ENCODE peak calls at places on chromosomes 6 and 20, in seven cellular contexts. F is GM23338, V is Panc1, J is sigmoid colon, D is endothelial cell of umbilical vein, W is vagina, P is stomach. N is an unnamed sample.

GRCh38 chr20:64003970-64004725 is 23.2 kb downstream of the PRPF6 start:
- DNase-seq in F (no peak), V (no peak), J (no peak), D (no peak), W (no peak), P (no peak), N (no peak)

GRCh38 chr6:154156135-154156948 is 117.3 kb downstream of the OPRM1 start:
- DNase-seq in F (peak), V (peak), J (no peak), D (peak), W (no peak), P (peak), N (peak)

GRCh38 chr6:69881322-69882151 is 15.2 kb downstream of the COL19A1 start:
- DNase-seq in F (no peak), V (no peak), J (no peak), D (no peak), W (no peak), P (no peak), N (no peak)

GRCh38 chr6:41940759-41941279 is 789 bp downstream of the CCND3 start:
- DNase-seq in F (peak), V (no peak), J (peak), D (peak), W (no peak), P (peak), N (peak)

GRCh38 chr6:29744621-29745020 is 21.4 kb downstream of the HLA-F start:
- DNase-seq in F (no peak), V (no peak), J (no peak), D (no peak), W (no peak), P (no peak), N (no peak)

GRCh38 chr6:56370127-56370540 is 122.8 kb upstream of the COL21A1 start:
- DNase-seq in F (peak), V (peak), J (peak), D (peak), W (no peak), P (peak), N (peak)

GRCh38 chr20:840858-841567 is 7.5 kb downstream of the FAM110A start:
- DNase-seq in F (peak), V (no peak), J (no peak), D (no peak), W (no peak), P (peak), N (peak)

GRCh38 chr20:41509801-41510200 is 108.4 kb downstream of the CHD6 start:
- DNase-seq in F (no peak), V (no peak), J (peak), D (no peak), W (no peak), P (no peak), N (peak)

GRCh38 chr6:12610862-12611261 is 105.7 kb upstream of the PHACTR1 start:
- DNase-seq in F (no peak), V (no peak), J (no peak), D (no peak), W (no peak), P (no peak), N (no peak)

GRCh38 chr6:169169375-169169774 is 84.3 kb downstream of the THBS2 start:
- DNase-seq in F (no peak), V (no peak), J (peak), D (no peak), W (peak), P (peak), N (no peak)

GRCh38 chr6:163764565-163764964 is 350.0 kb downstream of the QKI start:
- DNase-seq in F (no peak), V (no peak), J (no peak), D (no peak), W (no peak), P (no peak), N (no peak)

GRCh38 chr6:135909737-135910387 is 58.4 kb downstream of the PDE7B start:
- DNase-seq in F (peak), V (no peak), J (no peak), D (peak), W (no peak), P (peak), N (peak)

GRCh38 chr20:50464725-50465650 is 45.2 kb upstream of the PTPN1 start:
- DNase-seq in F (no peak), V (no peak), J (no peak), D (no peak), W (no peak), P (no peak), N (no peak)

GRCh38 chr6:34723203-34723602 is 26.6 kb upstream of the ILRUN start:
- DNase-seq in F (peak), V (no peak), J (no peak), D (no peak), W (no peak), P (no peak), N (no peak)

GRCh38 chr6:158715330-158716311 is 65.8 kb downstream of the SYTL3 start:
- DNase-seq in F (no peak), V (no peak), J (no peak), D (no peak), W (no peak), P (no peak), N (peak)

GRCh38 chr6:6696867-6697531 is 108.5 kb downstream of the LY86 start:
- DNase-seq in F (peak), V (no peak), J (no peak), D (peak), W (no peak), P (peak), N (peak)

GRCh38 chr6:25122001-25122400 is 157.2 kb upstream of the CARMIL1 start:
- DNase-seq in F (no peak), V (no peak), J (no peak), D (peak), W (no peak), P (no peak), N (no peak)

GRCh38 chr6:5584072-5584471 is 322.8 kb downstream of the FARS2 start:
- DNase-seq in F (no peak), V (no peak), J (no peak), D (no peak), W (no peak), P (no peak), N (no peak)

GRCh38 chr6:90314516-90314915 is 17.9 kb upstream of the BACH2 start:
- DNase-seq in F (no peak), V (no peak), J (no peak), D (no peak), W (no peak), P (no peak), N (no peak)

GRCh38 chr20:32441638-32442037 is 83.5 kb downstream of the ASXL1 start:
- DNase-seq in F (no peak), V (no peak), J (peak), D (no peak), W (peak), P (peak), N (no peak)

GRCh38 chr6:42556462-42556861 is 7.4 kb upstream of the UBR2 start:
- DNase-seq in F (no peak), V (no peak), J (no peak), D (no peak), W (no peak), P (no peak), N (peak)

GRCh38 chr6:113427617-113428016 is 429.5 kb upstream of the MARCKS start:
- DNase-seq in F (no peak), V (no peak), J (no peak), D (no peak), W (no peak), P (no peak), N (no peak)

GRCh38 chr20:4814696-4815252 is 93.1 kb downstream of the PRND start:
- DNase-seq in F (no peak), V (no peak), J (no peak), D (peak), W (no peak), P (peak), N (peak)

GRCh38 chr20:34066476-34067090 is 45.5 kb downstream of the EIF2S2 start:
- DNase-seq in F (no peak), V (no peak), J (no peak), D (no peak), W (no peak), P (no peak), N (no peak)

GRCh38 chr20:34062651-34063482 is 49.2 kb downstream of the EIF2S2 start:
- DNase-seq in F (no peak), V (no peak), J (no peak), D (no peak), W (no peak), P (no peak), N (no peak)

GRCh38 chr20:34064286-34064685 is 47.8 kb downstream of the EIF2S2 start:
- DNase-seq in F (no peak), V (no peak), J (no peak), D (no peak), W (no peak), P (no peak), N (no peak)

GRCh38 chr20:34068001-34068400 is 44.0 kb downstream of the EIF2S2 start:
- DNase-seq in F (no peak), V (no peak), J (no peak), D (no peak), W (no peak), P (no peak), N (no peak)

GRCh38 chr20:34065260-34065659 is 46.8 kb downstream of the EIF2S2 start:
- DNase-seq in F (no peak), V (no peak), J (no peak), D (peak), W (no peak), P (no peak), N (no peak)
- TF ChIP-seq POLR2AphosphoS5 in F (no peak), V (no peak), J (no peak), D (no peak), W (no peak), P (peak), N (no peak)

DNA sequence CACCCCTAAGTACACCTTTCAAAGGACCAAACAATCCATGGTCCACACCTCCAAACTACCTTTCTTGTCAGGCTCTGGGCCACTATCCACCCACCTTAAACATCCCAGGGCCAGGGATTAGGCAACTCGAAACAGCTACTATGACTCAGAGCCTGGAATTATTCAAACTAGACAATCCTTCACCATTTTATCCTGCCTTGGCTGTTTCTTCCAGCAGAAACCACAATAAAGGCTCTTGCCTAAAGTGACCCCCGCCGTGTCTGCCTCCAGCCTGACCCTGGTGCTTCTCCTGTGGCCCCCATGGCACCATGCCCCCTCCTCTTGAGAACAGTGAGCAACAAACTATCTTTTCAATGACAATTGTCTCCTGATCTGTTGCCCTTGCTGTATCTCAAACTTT is 195.5 kb downstream of the EPM2A start:
- DNase-seq in F (no peak), V (no peak), J (no peak), D (no peak), W (no peak), P (no peak), N (no peak)
- H3K4me3 ChIP-seq in F (no peak), V (no peak), J (no peak), D (no peak), W (no peak), P (no peak), N (no peak)

GRCh38 chr20:36441027-36441414 is 100.3 kb upstream of the MYL9 start:
- DNase-seq in F (no peak), V (no peak), J (no peak), D (no peak), W (no peak), P (no peak), N (no peak)
- H3K27ac ChIP-seq in F (no peak), V (no peak), J (no peak), D (no peak), W (no peak), P (no peak), N (no peak)

GRCh38 chr6:106133040-106133439 is 46.9 kb downstream of the PRDM1 start:
- DNase-seq in F (no peak), V (no peak), J (no peak), D (no peak), W (no peak), P (no peak), N (no peak)

GRCh38 chr6:106134087-106134770 is 48.1 kb downstream of the PRDM1 start:
- DNase-seq in F (no peak), V (no peak), J (no peak), D (no peak), W (no peak), P (peak), N (peak)

GRCh38 chr6:106136845-106137244 is 50.7 kb downstream of the PRDM1 start:
- DNase-seq in F (no peak), V (no peak), J (no peak), D (no peak), W (no peak), P (peak), N (no peak)

GRCh38 chr6:106136172-106136571 is 50.0 kb downstream of the PRDM1 start:
- DNase-seq in F (no peak), V (no peak), J (no peak), D (no peak), W (no peak), P (no peak), N (no peak)

DNA sequence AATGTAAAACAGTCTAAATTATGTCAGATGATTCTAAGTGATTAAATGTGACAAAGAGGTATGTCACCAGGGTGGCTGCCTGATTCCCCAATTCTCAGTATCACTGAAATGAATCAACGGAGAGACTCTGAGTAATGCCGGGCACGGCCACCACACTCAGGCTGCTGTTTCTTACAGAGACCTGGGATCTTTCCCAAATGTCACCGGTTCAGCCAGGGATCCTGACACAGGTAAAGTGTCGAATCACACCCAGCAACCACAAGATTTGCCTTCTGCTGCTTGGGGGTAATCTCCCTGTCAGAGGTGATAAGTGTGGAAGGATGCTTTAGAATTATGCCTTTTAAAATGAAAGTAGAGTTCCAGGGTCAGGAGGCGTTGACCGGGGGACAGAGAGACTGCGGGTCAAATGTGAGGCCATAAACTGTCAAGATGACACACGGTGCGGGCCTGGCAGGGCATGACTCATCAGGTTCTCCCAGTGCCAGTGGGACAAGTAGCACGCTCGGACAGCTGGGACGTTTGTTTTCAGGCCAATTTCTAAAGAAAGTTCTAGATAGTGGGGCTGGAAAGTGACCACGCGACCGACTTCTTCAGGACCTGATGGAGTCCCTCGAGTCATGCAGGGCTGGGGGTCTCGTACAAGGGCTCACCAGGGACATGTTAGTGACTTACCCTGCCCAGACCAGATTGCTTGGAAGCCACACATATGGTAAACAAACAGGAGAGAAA is 48.9 kb downstream of the PRDM1 start:
- DNase-seq in F (no peak), V (peak), J (no peak), D (no peak), W (no peak), P (no peak), N (peak)
- TF ChIP-seq POLR2AphosphoS5 in F (no peak), V (no peak), J (no peak), D (no peak), W (no peak), P (no peak), N (no peak)

DNA sequence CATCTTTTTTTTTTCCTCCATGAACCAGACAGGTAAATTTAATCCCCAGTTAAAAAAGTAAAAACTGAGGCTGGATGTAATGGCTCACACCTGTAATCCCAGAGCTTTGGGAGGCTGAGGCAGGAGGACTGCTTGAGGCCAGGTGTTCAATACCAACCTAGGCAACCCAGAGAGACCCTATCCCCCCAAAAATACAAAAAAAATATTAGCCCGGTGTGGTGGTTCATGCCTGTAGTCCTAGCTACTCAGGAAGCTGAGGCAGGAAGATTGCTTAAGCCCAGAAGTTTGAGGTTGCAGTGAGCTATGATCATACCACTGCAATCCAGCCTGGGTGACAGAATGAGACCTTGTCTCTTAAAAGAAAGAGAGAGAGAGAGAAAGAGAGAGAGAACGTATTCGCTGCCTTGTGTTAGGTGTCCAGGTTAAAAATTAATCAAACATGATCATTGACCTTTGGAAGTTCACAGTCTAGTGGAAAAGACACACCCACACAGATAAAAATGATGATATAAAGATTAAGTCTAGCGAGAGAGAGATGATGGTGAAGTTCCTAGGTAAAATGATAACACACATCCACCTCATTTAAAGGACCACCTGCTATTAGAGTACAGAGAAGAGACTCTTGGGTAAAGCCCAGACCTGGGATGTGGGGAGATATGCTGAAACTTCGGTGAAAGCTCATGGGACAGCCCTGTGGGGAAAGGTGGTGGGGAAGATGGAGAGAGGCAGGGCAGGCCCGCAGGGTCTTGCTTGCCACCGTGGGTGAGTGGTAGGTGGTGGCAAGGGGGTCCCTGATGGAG is 4.8 kb upstream of the NHSL1 start:
- DNase-seq in F (no peak), V (no peak), J (no peak), D (no peak), W (no peak), P (no peak), N (no peak)
- H3K4me3 ChIP-seq in F (no peak), V (no peak), J (no peak), D (no peak), W (no peak), P (no peak), N (no peak)

DNA sequence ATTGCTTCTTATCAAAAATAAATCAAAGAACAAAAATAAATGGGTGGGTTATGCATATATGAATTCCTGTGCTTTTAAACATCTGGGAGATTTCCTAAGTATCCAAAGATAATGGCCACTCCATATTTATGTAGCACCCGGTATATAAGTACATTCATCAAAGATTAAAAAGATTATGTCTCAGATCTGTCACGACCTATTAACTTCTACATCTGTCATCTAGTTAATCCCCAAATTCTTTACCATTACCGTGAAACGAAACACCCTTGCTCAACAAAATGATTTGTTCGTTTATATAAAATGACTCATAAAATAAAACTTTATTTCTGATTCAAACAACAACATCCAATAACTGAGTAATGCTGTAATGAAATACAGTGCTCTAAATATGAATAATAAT is 64.8 kb upstream of the FOXQ1 start:
- DNase-seq in F (no peak), V (no peak), J (no peak), D (no peak), W (no peak), P (no peak), N (no peak)
- H3K27ac ChIP-seq in F (no peak), V (no peak), J (no peak), D (no peak), W (no peak), P (no peak), N (no peak)

DNA sequence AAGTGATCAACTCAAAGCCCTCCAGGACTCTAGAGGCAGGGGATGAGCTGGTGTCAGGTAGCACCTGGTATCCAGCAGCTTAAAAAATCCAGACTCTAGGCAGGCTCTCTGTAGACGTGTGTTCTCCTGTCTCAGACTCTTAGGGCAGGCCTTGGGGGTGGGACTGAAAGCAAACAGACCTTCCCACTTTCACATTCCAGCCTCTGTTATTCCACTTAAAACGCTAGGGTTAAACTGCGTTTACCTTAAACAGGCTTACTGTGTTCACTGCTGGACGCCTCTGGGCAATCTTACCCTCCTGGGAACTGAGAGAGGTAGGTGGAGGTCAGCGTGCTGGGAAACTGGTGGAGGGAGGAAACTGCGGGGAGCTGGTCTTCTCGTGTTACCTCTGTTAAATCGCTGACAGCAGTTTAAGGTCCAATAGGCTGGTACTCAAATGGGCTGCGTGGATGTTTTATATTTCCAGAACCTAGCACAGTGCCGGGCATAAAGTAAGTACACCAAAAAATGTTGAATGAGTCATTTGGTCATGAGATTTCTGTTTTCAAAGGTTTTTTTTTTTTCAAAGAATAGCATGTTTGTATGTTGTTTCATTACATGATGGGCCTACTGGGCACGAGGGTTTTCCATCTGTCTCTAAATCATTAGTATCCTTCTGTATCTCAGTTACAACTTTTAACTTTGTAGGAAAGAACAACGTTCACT is at the start of gene GCNT2:
- DNase-seq in F (peak), V (peak), J (no peak), D (peak), W (no peak), P (peak), N (peak)
- TF ChIP-seq POLR2AphosphoS5 in F (peak), V (peak), J (no peak), D (no peak), W (no peak), P (no peak), N (no peak)

GRCh38 chr6:14397518-14397901 is 279.9 kb downstream of the CD83 start:
- DNase-seq in F (no peak), V (no peak), J (no peak), D (no peak), W (peak), P (no peak), N (no peak)
- H3K4me3 ChIP-seq in F (no peak), V (no peak), J (no peak), D (no peak), W (no peak), P (no peak), N (no peak)